ENCODE peak calls at places on chromosome 16, in six cellular contexts. One of them, this sample, is unnamed.

GRCh38 chr16:49844399-49844798 is 11.5 kb downstream of the ZNF423 start:
- DNase-seq in mucosa of gallbladder: no peak
- DNase-seq in central memory CD8-positive, alpha-beta T cell: no peak
- DNase-seq in AML-193: no peak
- DNase-seq in lower leg skin: no peak
- DNase-seq in tibial artery: no peak
- DNase-seq in this sample: no peak

GRCh38 chr16:30350134-30350871 is 4.8 kb downstream of the CD2BP2 start:
- DNase-seq in central memory CD8-positive, alpha-beta T cell: no peak
- DNase-seq in lower leg skin: no peak
- DNase-seq in AML-193: no peak
- DNase-seq in mucosa of gallbladder: no peak
- DNase-seq in tibial artery: peak; percentile 15
- DNase-seq in this sample: no peak

GRCh38 chr16:1757714-1758461 is 13.5 kb downstream of the NME3 start:
- DNase-seq in mucosa of gallbladder: no peak
- DNase-seq in tibial artery: no peak
- DNase-seq in lower leg skin: no peak
- DNase-seq in central memory CD8-positive, alpha-beta T cell: no peak
- DNase-seq in AML-193: no peak
- DNase-seq in this sample: no peak

GRCh38 chr16:26987631-26988030 is 79.1 kb upstream of the C16orf82 start:
- DNase-seq in mucosa of gallbladder: no peak
- DNase-seq in AML-193: no peak
- DNase-seq in central memory CD8-positive, alpha-beta T cell: no peak
- DNase-seq in lower leg skin: peak; percentile 68
- DNase-seq in tibial artery: no peak
- DNase-seq in this sample: no peak

GRCh38 chr16:77692612-77693011 is 29.7 kb upstream of the NUDT7 start:
- DNase-seq in tibial artery: no peak
- DNase-seq in lower leg skin: no peak
- DNase-seq in AML-193: no peak
- DNase-seq in mucosa of gallbladder: no peak
- DNase-seq in central memory CD8-positive, alpha-beta T cell: no peak
- DNase-seq in this sample: no peak

GRCh38 chr16:69893086-69893485 is 58.0 kb upstream of the CLEC18A start:
- DNase-seq in tibial artery: no peak
- DNase-seq in central memory CD8-positive, alpha-beta T cell: no peak
- DNase-seq in lower leg skin: no peak
- DNase-seq in mucosa of gallbladder: no peak
- DNase-seq in AML-193: no peak
- DNase-seq in this sample: no peak

GRCh38 chr16:26816266-26816665 is 250.5 kb upstream of the C16orf82 start:
- DNase-seq in AML-193: no peak
- DNase-seq in tibial artery: no peak
- DNase-seq in central memory CD8-positive, alpha-beta T cell: no peak
- DNase-seq in mucosa of gallbladder: no peak
- DNase-seq in lower leg skin: peak; percentile 17
- DNase-seq in this sample: no peak

GRCh38 chr16:47697826-47698225 is 236.7 kb downstream of the PHKB start:
- DNase-seq in lower leg skin: no peak
- DNase-seq in AML-193: no peak
- DNase-seq in tibial artery: no peak
- DNase-seq in central memory CD8-positive, alpha-beta T cell: no peak
- DNase-seq in mucosa of gallbladder: no peak
- DNase-seq in this sample: no peak

GRCh38 chr16:49484454-49484853 is 110.8 kb downstream of the C16orf78 start:
- DNase-seq in lower leg skin: peak; percentile 93
- DNase-seq in central memory CD8-positive, alpha-beta T cell: no peak
- DNase-seq in mucosa of gallbladder: peak; percentile 59
- DNase-seq in tibial artery: peak; percentile 83
- DNase-seq in AML-193: no peak
- DNase-seq in this sample: peak; percentile 88

GRCh38 chr16:10597184-10597583 is 16.8 kb upstream of the EMP2 start:
- DNase-seq in AML-193: no peak
- DNase-seq in central memory CD8-positive, alpha-beta T cell: no peak
- DNase-seq in lower leg skin: no peak
- DNase-seq in mucosa of gallbladder: no peak
- DNase-seq in tibial artery: no peak
- DNase-seq in this sample: no peak

GRCh38 chr16:68283840-68284595 is 19.7 kb downstream of the SLC7A6 start:
- DNase-seq in AML-193: no peak
- DNase-seq in mucosa of gallbladder: no peak
- DNase-seq in lower leg skin: no peak
- DNase-seq in tibial artery: no peak
- DNase-seq in central memory CD8-positive, alpha-beta T cell: no peak
- DNase-seq in this sample: no peak

GRCh38 chr16:87739801-87740200 is 26.0 kb downstream of the KLHDC4 start:
- DNase-seq in mucosa of gallbladder: no peak
- DNase-seq in tibial artery: no peak
- DNase-seq in AML-193: no peak
- DNase-seq in lower leg skin: no peak
- DNase-seq in central memory CD8-positive, alpha-beta T cell: no peak
- DNase-seq in this sample: no peak

GRCh38 chr16:22162658-22163009 is 328 bp downstream of the SDR42E2 start:
- DNase-seq in tibial artery: no peak
- DNase-seq in mucosa of gallbladder: no peak
- DNase-seq in central memory CD8-positive, alpha-beta T cell: no peak
- DNase-seq in AML-193: no peak
- DNase-seq in lower leg skin: no peak
- DNase-seq in this sample: no peak

GRCh38 chr16:67456383-67457140 is 24.4 kb downstream of the ATP6V0D1 start:
- DNase-seq in lower leg skin: no peak
- DNase-seq in AML-193: no peak
- DNase-seq in tibial artery: peak; percentile 78
- DNase-seq in central memory CD8-positive, alpha-beta T cell: no peak
- DNase-seq in mucosa of gallbladder: peak; percentile 61
- DNase-seq in this sample: no peak

GRCh38 chr16:58684001-58684353 is 593 bp downstream of the SLC38A7 start:
- DNase-seq in AML-193: peak; percentile 3
- DNase-seq in central memory CD8-positive, alpha-beta T cell: no peak
- DNase-seq in lower leg skin: no peak
- DNase-seq in mucosa of gallbladder: no peak
- DNase-seq in tibial artery: no peak
- DNase-seq in this sample: no peak

GRCh38 chr16:48963306-48963705 is 318.3 kb downstream of the CBLN1 start:
- DNase-seq in central memory CD8-positive, alpha-beta T cell: no peak
- DNase-seq in lower leg skin: no peak
- DNase-seq in tibial artery: no peak
- DNase-seq in AML-193: no peak
- DNase-seq in mucosa of gallbladder: no peak
- DNase-seq in this sample: no peak